ENCODE peak calls at places on chromosomes 12 and 14, in nine cellular contexts. S, D, G, L, Y, V, E, W and Q are unnamed samples.
A peak's percentile ranks its signal among the peaks of the same experiment; 100 is the strongest.

GRCh38 chr14:30958555-30959407 is 66.7 kb upstream of the AP4S1 start:
- DNase-seq in S (no peak), D (no peak), G (no peak), L (no peak), Y (no peak), V (no peak), E (no peak), W (no peak), Q (no peak)

GRCh38 chr14:24187538-24187915 is 1.1 kb downstream of the IPO4 start:
- DNase-seq in S (no peak), D (no peak), G (no peak), L (no peak), Y (no peak), V (no peak), E (no peak), W (no peak), Q (no peak)

GRCh38 chr14:87994974-87995373 is 2.0 kb upstream of the GALC start:
- DNase-seq in S (no peak), D (no peak), G (no peak), L (peak; percentile 25), Y (no peak), V (no peak), E (no peak), W (no peak), Q (no peak)

GRCh38 chr14:91611528-91611927 is 101.4 kb upstream of the PPP4R3A start:
- DNase-seq in S (no peak), D (no peak), G (no peak), L (no peak), Y (no peak), V (no peak), E (no peak), W (no peak), Q (no peak)

GRCh38 chr14:89521988-89522387 is 105.0 kb upstream of the FOXN3 start:
- DNase-seq in S (no peak), D (no peak), G (no peak), L (no peak), Y (no peak), V (no peak), E (no peak), W (no peak), Q (no peak)

GRCh38 chr14:36829547-36829946 is 167.9 kb downstream of the PAX9 start:
- DNase-seq in S (no peak), D (no peak), G (no peak), L (no peak), Y (no peak), V (no peak), E (no peak), W (no peak), Q (no peak)

GRCh38 chr12:10615532-10615931 is 2.1 kb upstream of the MAGOHB start:
- DNase-seq in S (no peak), D (no peak), G (no peak), L (no peak), Y (no peak), V (no peak), E (no peak), W (no peak), Q (peak; percentile 7)

GRCh38 chr12:11661491-11662085 is 12.1 kb downstream of the ETV6 start:
- DNase-seq in S (no peak), D (no peak), G (no peak), L (no peak), Y (no peak), V (no peak), E (no peak), W (no peak), Q (no peak)

GRCh38 chr12:65074932-65075331 is 46.2 kb downstream of the WIF1 start:
- DNase-seq in S (no peak), D (no peak), G (no peak), L (no peak), Y (no peak), V (no peak), E (no peak), W (no peak), Q (no peak)

GRCh38 chr12:27048822-27049752 is 26.7 kb downstream of the MED21 start:
- DNase-seq in S (no peak), D (peak; percentile 28), G (no peak), L (no peak), Y (no peak), V (peak; percentile 91), E (no peak), W (no peak), Q (no peak)

GRCh38 chr12:3202734-3203446 is 125.7 kb downstream of the TSPAN9 start:
- DNase-seq in S (peak; percentile 73), D (peak; percentile 58), G (peak; percentile 46), L (no peak), Y (no peak), V (peak; percentile 34), E (peak; percentile 36), W (no peak), Q (peak; percentile 49)

GRCh38 chr12:120007272-120007671 is 18.2 kb downstream of the BICDL1 start:
- DNase-seq in S (no peak), D (no peak), G (no peak), L (peak; percentile 26), Y (no peak), V (no peak), E (no peak), W (no peak), Q (peak; percentile 15)

GRCh38 chr14:80584638-80585505 is 356.7 kb downstream of the CEP128 start:
- DNase-seq in S (no peak), D (peak; percentile 49), G (no peak), L (no peak), Y (no peak), V (peak; percentile 82), E (no peak), W (no peak), Q (no peak)

GRCh38 chr12:104353012-104353981 is 49.8 kb downstream of the EID3 start:
- DNase-seq in S (no peak), D (no peak), G (no peak), L (no peak), Y (peak; percentile 72), V (no peak), E (no peak), W (no peak), Q (no peak)

GRCh38 chr12:60152756-60153155 is 556.9 kb downstream of the SLC16A7 start:
- DNase-seq in S (no peak), D (no peak), G (no peak), L (no peak), Y (no peak), V (no peak), E (no peak), W (no peak), Q (no peak)

GRCh38 chr12:82912406-82912805 is 225.7 kb downstream of the TMTC2 start:
- DNase-seq in S (no peak), D (no peak), G (no peak), L (no peak), Y (no peak), V (peak; percentile 4), E (no peak), W (no peak), Q (peak; percentile 44)

GRCh38 chr14:39431416-39432178 is 636 bp downstream of the FBXO33 start:
- DNase-seq in S (peak; percentile 32), D (peak; percentile 50), G (peak; percentile 63), L (peak; percentile 74), Y (no peak), V (peak; percentile 33), E (peak; percentile 34), W (peak; percentile 15), Q (peak; percentile 68)
- TF ChIP-seq POLR2A in S (peak; percentile 83), D (no peak), G (peak; percentile 95), L (no peak), Y (no peak), V (peak; percentile 76), E (peak; percentile 45), W (no peak), Q (peak; percentile 50)

DNA sequence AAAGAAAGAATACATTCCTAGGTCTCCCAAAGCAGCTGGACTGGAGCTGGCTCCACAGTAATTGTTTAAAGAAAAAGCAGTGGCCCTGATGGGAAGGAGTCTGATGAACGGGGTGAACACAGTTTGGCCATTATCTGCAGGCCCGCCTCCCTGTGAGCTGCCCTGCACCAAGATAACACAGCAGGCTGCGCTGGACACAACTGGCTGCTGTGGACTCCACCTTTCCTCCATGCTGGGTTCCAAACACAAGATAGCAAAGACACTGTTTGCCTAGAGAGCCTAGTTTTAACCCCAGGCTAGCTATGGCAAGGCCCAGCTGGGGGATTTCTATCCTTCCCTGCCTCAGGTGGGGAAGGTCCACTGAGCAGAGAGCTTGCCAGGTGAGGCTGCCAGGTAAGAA is 34.6 kb downstream of the ZFP36L1 start:
- DNase-seq in S (no peak), D (no peak), G (no peak), L (no peak), Y (no peak), V (no peak), E (no peak), W (no peak), Q (no peak)
- TF ChIP-seq POLR2A in S (no peak), D (no peak), G (no peak), L (no peak), Y (no peak), V (no peak), E (no peak), W (no peak), Q (no peak)

GRCh38 chr12:28343687-28344086 is 153.4 kb downstream of the CCDC91 start:
- DNase-seq in S (no peak), D (no peak), G (no peak), L (no peak), Y (no peak), V (no peak), E (no peak), W (no peak), Q (no peak)

GRCh38 chr12:28350502-28350901 is 160.2 kb downstream of the CCDC91 start:
- DNase-seq in S (no peak), D (no peak), G (no peak), L (no peak), Y (no peak), V (no peak), E (no peak), W (no peak), Q (no peak)

GRCh38 chr12:28346567-28346966 is 156.3 kb downstream of the CCDC91 start:
- DNase-seq in S (no peak), D (no peak), G (no peak), L (no peak), Y (no peak), V (no peak), E (no peak), W (no peak), Q (no peak)

GRCh38 chr12:28351414-28351813 is 161.2 kb downstream of the CCDC91 start:
- DNase-seq in S (no peak), D (no peak), G (no peak), L (no peak), Y (no peak), V (no peak), E (no peak), W (no peak), Q (no peak)

DNA sequence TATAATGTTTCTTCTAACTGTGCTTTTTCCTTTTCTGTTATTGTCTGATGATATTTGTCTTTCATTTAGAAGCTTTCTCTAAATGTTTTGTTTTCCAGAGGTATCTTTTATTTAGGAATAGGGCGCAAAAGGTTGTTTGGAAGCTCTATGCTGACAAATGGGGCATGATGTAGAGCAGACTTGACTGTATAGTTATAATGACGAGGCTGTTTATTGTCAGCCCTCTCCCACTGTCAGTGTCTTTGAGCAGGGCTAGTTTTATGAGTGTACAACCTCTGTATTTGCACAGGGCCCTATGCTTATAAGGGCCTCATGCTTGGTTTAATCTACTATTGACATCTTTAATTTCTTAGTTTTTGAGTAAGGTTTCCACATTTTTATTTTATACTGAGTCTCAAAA is 158.9 kb downstream of the CCDC91 start:
- DNase-seq in S (no peak), D (no peak), G (no peak), L (no peak), Y (no peak), V (no peak), E (no peak), W (no peak), Q (no peak)
- TF ChIP-seq POLR2A in S (no peak), D (no peak), G (no peak), L (no peak), Y (no peak), V (no peak), E (no peak), W (no peak), Q (no peak)

GRCh38 chr14:51652168-51653095 is 722 bp downstream of the FRMD6 start:
- DNase-seq in S (peak; percentile 56), D (peak; percentile 49), G (peak; percentile 55), L (peak; percentile 23), Y (no peak), V (no peak), E (peak; percentile 37), W (no peak), Q (no peak)
- TF ChIP-seq POLR2A in S (no peak), D (no peak), G (peak; percentile 20), L (no peak), Y (no peak), V (no peak), E (no peak), W (no peak), Q (no peak)